ENCODE peak calls at places on chromosomes 13 and 19, in eight cellular contexts. C is AG09319; T is mucosa of descending colon; W is KG1; S is NCI-H774; P is fibroblast of the conjunctiva; A is CD8-positive, alpha-beta T cell; E is activated CD4-positive, CD25-positive, alpha-beta regulatory T cell treated with anti-CD3 and anti-CD28 coated beads, Interleukin-2, amount 50 U/mL, for 72 hours. L is an unnamed sample.

GRCh38 chr19:57789288-57789687 is 19.8 kb downstream of the ZNF586 start:
- DNase-seq in C (no peak), T (no peak), W (no peak), S (no peak), P (no peak), A (no peak), E (no peak), L (no peak)

GRCh38 chr13:105616313-105617075 is 919.0 kb downstream of the EFNB2 start:
- DNase-seq in C (no peak), T (no peak), W (no peak), S (no peak), P (no peak), A (no peak), E (no peak), L (no peak)

GRCh38 chr19:47074621-47075020 is 26.2 kb upstream of the TMEM160 start:
- DNase-seq in C (no peak), T (no peak), W (no peak), S (no peak), P (no peak), A (no peak), E (no peak), L (no peak)

GRCh38 chr19:51251453-51251790 is 542 bp downstream of the SIGLECL1 start:
- DNase-seq in C (no peak), T (no peak), W (no peak), S (no peak), P (no peak), A (no peak), E (no peak), L (no peak)

GRCh38 chr13:71760226-71760591 is 106.8 kb downstream of the DACH1 start:
- DNase-seq in C (no peak), T (no peak), W (no peak), S (no peak), P (no peak), A (no peak), E (no peak), L (no peak)

GRCh38 chr13:28059214-28059613 is 41.2 kb downstream of the FLT3 start:
- DNase-seq in C (no peak), T (peak; percentile 84), W (peak; percentile 7), S (no peak), P (peak; percentile 4), A (peak; percentile 15), E (peak; percentile 31), L (no peak)

GRCh38 chr19:18091217-18091608 is 4.5 kb upstream of the IL12RB1 start:
- DNase-seq in C (no peak), T (peak; percentile 62), W (peak; percentile 28), S (no peak), P (no peak), A (peak; percentile 76), E (peak; percentile 68), L (no peak)

GRCh38 chr13:37995052-37995451 is 125.5 kb upstream of the TRPC4 start:
- DNase-seq in C (no peak), T (no peak), W (no peak), S (peak; percentile 63), P (no peak), A (no peak), E (no peak), L (no peak)

GRCh38 chr19:4521170-4521887 is 3.0 kb upstream of the PLIN4 start:
- DNase-seq in C (no peak), T (no peak), W (no peak), S (no peak), P (no peak), A (no peak), E (no peak), L (no peak)

L was measured in AG09309.